ENCODE peak calls at places on chromosomes 2 and 18, in four cellular contexts. U is fibroblast of mammary gland, C is Peyer's patch, I is body of pancreas. S is an unnamed sample.

GRCh38 chr2:128783193-128783671 is 464.6 kb upstream of the HS6ST1 start:
- DNase-seq in U (no peak), C (no peak), I (no peak), S (no peak)

GRCh38 chr2:235638541-235639192 is 144.8 kb downstream of the AGAP1 start:
- DNase-seq in U (no peak), I (no peak), C (no peak), S (no peak)

GRCh38 chr2:121021685-121022084 is 263.3 kb downstream of the TFCP2L1 start:
- DNase-seq in U (no peak), I (no peak), C (no peak), S (no peak)

GRCh38 chr2:127479219-127479825 is 47.0 kb downstream of the IWS1 start:
- DNase-seq in C (no peak), U (peak; percentile 75), I (no peak), S (peak; percentile 86)

GRCh38 chr2:9831670-9832069 is 11.6 kb upstream of the TAF1B start:
- DNase-seq in C (no peak), U (no peak), I (no peak), S (no peak)

GRCh38 chr2:197306024-197306690 is 4.4 kb downstream of the ANKRD44 start:
- DNase-seq in C (peak; percentile 58), I (no peak), U (no peak), S (no peak)

GRCh38 chr2:241187101-241187690 is 1.3 kb upstream of the ANO7 start:
- DNase-seq in I (no peak), U (no peak), C (no peak), S (no peak)

GRCh38 chr2:168207861-168208260 is 39.5 kb downstream of the STK39 start:
- DNase-seq in C (no peak), U (no peak), I (no peak), S (peak; percentile 58)

GRCh38 chr18:6901283-6901926 is 171.9 kb downstream of the ARHGAP28 start:
- DNase-seq in C (no peak), I (no peak), U (no peak), S (no peak)

GRCh38 chr18:60391571-60392226 is 19.1 kb upstream of the MC4R start:
- DNase-seq in C (no peak), I (no peak), U (no peak), S (peak; percentile 21)

GRCh38 chr2:207202645-207203044 is 36.9 kb upstream of the KLF7 start:
- DNase-seq in U (peak; percentile 46), I (no peak), C (no peak), S (peak; percentile 63)

GRCh38 chr2:140863713-140864112 is 1267.1 kb downstream of the LRP1B start:
- DNase-seq in I (no peak), U (peak; percentile 77), C (no peak), S (peak; percentile 86)

GRCh38 chr2:196259507-196260481 is 88.4 kb upstream of the STK17B start:
- DNase-seq in I (no peak), U (peak; percentile 89), C (peak; percentile 57), S (peak; percentile 89)

GRCh38 chr2:176079851-176080539 is 3.8 kb downstream of the EVX2 start:
- DNase-seq in C (no peak), I (peak; percentile 33), U (peak; percentile 54), S (peak; percentile 10)

GRCh38 chr2:124763611-124764010 is 738.5 kb downstream of the CNTNAP5 start:
- DNase-seq in C (no peak), I (no peak), U (no peak), S (no peak)

GRCh38 chr2:98387478-98387877 is 41.2 kb downstream of the CNGA3 start:
- DNase-seq in C (no peak), U (no peak), I (no peak), S (no peak)

GRCh38 chr18:36942264-36942663 is 113.3 kb downstream of the KIAA1328 start:
- DNase-seq in C (peak; percentile 45), I (no peak), U (peak; percentile 56), S (peak; percentile 77)

GRCh38 chr2:205590759-205591158 is 91.5 kb upstream of the NRP2 start:
- DNase-seq in I (no peak), U (peak; percentile 67), C (no peak), S (peak; percentile 36)

GRCh38 chr18:78579854-78580577 is 399.6 kb upstream of the SALL3 start:
- DNase-seq in U (no peak), I (no peak), C (no peak), S (no peak)

GRCh38 chr2:233489143-233489542 is 77.4 kb downstream of the USP40 start:
- DNase-seq in I (no peak), U (no peak), C (no peak), S (no peak)

GRCh38 chr2:190849774-190850173 is 30.8 kb upstream of the GLS start:
- DNase-seq in U (peak; percentile 91), C (no peak), I (peak; percentile 16), S (peak; percentile 74)

GRCh38 chr2:154740360-154740759 is 41.9 kb downstream of the KCNJ3 start:
- DNase-seq in I (no peak), C (no peak), U (no peak), S (no peak)

GRCh38 chr2:37720533-37721218 is 49.2 kb upstream of the CDC42EP3 start:
- DNase-seq in I (no peak), U (peak; percentile 54), C (no peak), S (no peak)

GRCh38 chr2:1769703-1770422 is 25.5 kb upstream of the PXDN start:
- DNase-seq in U (peak; percentile 61), I (peak; percentile 82), C (peak; percentile 62), S (peak; percentile 76)

GRCh38 chr2:227602358-227602757 is 3.7 kb downstream of the SCYGR2 start:
- DNase-seq in I (no peak), U (no peak), C (no peak), S (no peak)

GRCh38 chr2:64655873-64656272 is 2.2 kb upstream of the SERTAD2 start:
- DNase-seq in U (no peak), I (no peak), C (no peak), S (no peak)

GRCh38 chr18:77054288-77054605 is 78.3 kb downstream of the MBP start:
- DNase-seq in C (no peak), I (no peak), U (no peak), S (no peak)

GRCh38 chr18:907171-907879 is 2.7 kb downstream of the ADCYAP1 start:
- DNase-seq in C (no peak), U (no peak), I (peak; percentile 41), S (no peak)

GRCh38 chr2:23055251-23055650 is 329.7 kb upstream of the KLHL29 start:
- DNase-seq in U (no peak), I (no peak), C (no peak), S (no peak)

GRCh38 chr2:160616149-160616548 is 122.5 kb upstream of the RBMS1 start:
- DNase-seq in U (no peak), C (no peak), I (no peak), S (no peak)

GRCh38 chr2:120596191-120596781 is 139.4 kb upstream of the GLI2 start:
- DNase-seq in U (no peak), C (no peak), I (no peak), S (no peak)

GRCh38 chr18:78726326-78727056 is 253.1 kb upstream of the SALL3 start:
- DNase-seq in C (no peak), U (no peak), I (no peak), S (no peak)

GRCh38 chr18:61851940-61852451 is 40.8 kb downstream of the RNF152 start:
- DNase-seq in I (no peak), C (no peak), U (peak; percentile 67), S (peak; percentile 67)

DNA sequence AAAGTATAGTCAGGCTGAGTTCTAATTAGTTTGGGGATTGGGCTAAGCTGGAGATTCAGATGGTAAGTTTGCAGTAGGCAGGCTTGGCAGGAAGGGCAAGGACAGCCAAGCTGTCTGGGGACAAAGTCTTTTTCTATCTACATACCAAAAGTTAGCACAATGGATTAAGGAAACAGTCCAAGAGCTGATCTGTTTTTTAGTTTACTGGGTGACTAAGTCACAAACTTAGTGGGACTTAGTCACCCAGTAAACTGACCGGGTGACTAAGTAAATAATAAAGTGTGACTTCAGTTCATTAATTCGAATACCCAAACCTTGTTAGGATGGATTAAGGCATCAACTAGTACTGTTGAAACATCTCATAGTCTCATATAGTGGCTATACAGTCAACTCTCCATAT is 1386.0 kb upstream of the CELF4 start:
- DNase-seq in C (no peak), I (no peak), U (no peak), S (no peak)
- H3K4me3 ChIP-seq in C (no peak overlapping the region), I (no peak overlapping the region), U (no peak overlapping the region), S (no peak overlapping the region)

GRCh38 chr2:46329803-46330775 is 32.9 kb downstream of the EPAS1 start:
- DNase-seq in C (no peak), I (peak; percentile 49), U (peak; percentile 97), S (peak; percentile 97)

GRCh38 chr2:46329340-46329739 is 32.1 kb downstream of the EPAS1 start:
- DNase-seq in C (no peak), U (no peak), I (no peak), S (no peak)

GRCh38 chr2:46333912-46334311 is 36.7 kb downstream of the EPAS1 start:
- DNase-seq in C (no peak), I (peak; percentile 61), U (peak; percentile 55), S (no peak)

GRCh38 chr2:46332686-46333281 is 35.6 kb downstream of the EPAS1 start:
- DNase-seq in U (peak; percentile 84), I (peak; percentile 57), C (no peak), S (no peak)

DNA sequence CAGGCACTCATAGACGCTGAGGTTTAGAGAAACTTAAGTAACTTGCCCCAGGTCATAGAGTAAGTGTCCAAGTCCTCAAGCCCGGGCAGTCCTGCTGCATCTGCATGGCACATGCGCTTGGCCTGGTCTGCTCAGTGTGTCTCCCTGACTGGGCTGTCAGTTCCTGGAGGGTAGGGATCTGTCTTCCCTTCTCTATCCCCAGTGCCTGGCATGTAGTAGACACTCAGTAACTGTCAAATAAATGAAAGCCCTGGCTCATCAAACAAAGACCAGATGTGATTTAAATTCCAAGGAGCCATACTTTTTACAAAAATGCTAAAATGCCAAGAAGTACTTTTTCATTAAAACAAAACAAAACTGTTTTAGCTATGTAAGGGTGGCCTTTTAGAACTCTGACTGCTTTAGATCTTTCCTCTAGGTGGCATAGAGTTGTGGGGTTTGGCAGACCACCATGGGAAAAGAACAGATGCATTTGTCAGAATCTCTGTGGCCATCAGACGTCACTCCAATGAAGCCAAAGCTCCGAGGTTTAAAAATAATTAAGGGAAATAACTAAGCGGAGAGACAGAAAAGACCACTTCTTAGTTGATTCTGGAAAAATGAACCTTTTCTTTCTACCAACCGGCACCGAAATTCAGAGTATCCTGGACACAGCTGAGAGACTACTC is 34.0 kb downstream of the EPAS1 start:
- DNase-seq in I (peak; percentile 66), U (peak; percentile 54), C (peak; percentile 54), S (no peak)
- TF ChIP-seq CTCF in I (no peak), U (no peak), C (no peak), S (no peak)

GRCh38 chr2:213861638-213862037 is 549.2 kb upstream of the VWC2L start:
- DNase-seq in I (no peak), C (no peak), U (no peak), S (no peak)
- H3K4me3 ChIP-seq in I (no peak overlapping the region), C (no peak overlapping the region), U (no peak overlapping the region), S (no peak overlapping the region)

GRCh38 chr2:61898810-61899209 is 6.7 kb upstream of the COMMD1 start:
- DNase-seq in C (no peak), I (peak; percentile 48), U (peak; percentile 10), S (peak; percentile 59)
- TF ChIP-seq CTCF in C (no peak), I (peak; percentile 53), U (peak; percentile 36), S (peak; percentile 67)

GRCh38 chr2:239329284-239329971 is 71.4 kb downstream of the HDAC4 start:
- DNase-seq in U (peak; percentile 24), I (no peak), C (peak; percentile 48), S (no peak)
- H3K4me3 ChIP-seq in U (no peak overlapping the region), I (no peak overlapping the region), C (no peak overlapping the region), S (no peak overlapping the region)

S was measured in choroid plexus epithelial cell.